ENCODE peak calls at places on chromosome 13, in six cellular contexts. F, D, T, Z, Y and L are unnamed samples.

GRCh38 chr13:95153647-95154405 is 147.4 kb downstream of the ABCC4 start:
- DNase-seq in F (no peak), D (no peak), T (no peak), Z (no peak), Y (no peak), L (no peak)

GRCh38 chr13:44084146-44084545 is 204.4 kb downstream of the LACC1 start:
- DNase-seq in F (no peak), D (no peak), T (no peak), Z (no peak), Y (no peak), L (no peak)

GRCh38 chr13:106525865-106526264 is 9.6 kb downstream of the EFNB2 start:
- DNase-seq in F (no peak), D (no peak), T (no peak), Z (no peak), Y (no peak), L (no peak)

GRCh38 chr13:105168295-105168694 is 1367.2 kb downstream of the EFNB2 start:
- DNase-seq in F (no peak), D (no peak), T (no peak), Z (no peak), Y (no peak), L (no peak)

GRCh38 chr13:113413178-113413897 is 40.0 kb downstream of the ADPRHL1 start:
- DNase-seq in F (no peak), D (no peak), T (no peak), Z (no peak), Y (no peak), L (no peak)

GRCh38 chr13:41742917-41743552 is 217.9 kb downstream of the VWA8 start:
- DNase-seq in F (no peak), D (no peak), T (no peak), Z (no peak), Y (no peak), L (no peak)

GRCh38 chr13:102091231-102091630 is 310.6 kb downstream of the FGF14 start:
- DNase-seq in F (peak; percentile 4), D (no peak), T (no peak), Z (no peak), Y (no peak), L (no peak)

GRCh38 chr13:62910541-62910940 is 1494.9 kb upstream of the PCDH20 start:
- DNase-seq in F (no peak), D (no peak), T (no peak), Z (no peak), Y (no peak), L (no peak)

GRCh38 chr13:75666646-75667351 is 30.7 kb downstream of the LMO7 start:
- DNase-seq in F (no peak), D (no peak), T (no peak), Z (no peak), Y (no peak), L (no peak)

GRCh38 chr13:93462151-93462550 is 235.5 kb downstream of the GPC6 start:
- DNase-seq in F (no peak), D (no peak), T (no peak), Z (no peak), Y (no peak), L (no peak)

GRCh38 chr13:87671824-87672603 is 843 bp downstream of the SLITRK5 start:
- DNase-seq in F (no peak), D (no peak), T (peak; percentile 42), Z (no peak), Y (no peak), L (no peak)

GRCh38 chr13:41788552-41788951 is 172.4 kb downstream of the VWA8 start:
- DNase-seq in F (no peak), D (no peak), T (no peak), Z (no peak), Y (no peak), L (no peak)

GRCh38 chr13:83498486-83499190 is 383.6 kb downstream of the SLITRK1 start:
- DNase-seq in F (no peak), D (no peak), T (no peak), Z (no peak), Y (no peak), L (no peak)

GRCh38 chr13:45167611-45168554 is 33.0 kb downstream of the KCTD4 start:
- DNase-seq in F (peak; percentile 85), D (peak; percentile 69), T (peak; percentile 59), Z (no peak), Y (peak; percentile 57), L (peak; percentile 65)

GRCh38 chr13:25372275-25373081 is 704 bp downstream of the ATP8A2 start:
- DNase-seq in F (no peak), D (no peak), T (no peak), Z (no peak), Y (no peak), L (no peak)

GRCh38 chr13:113864303-113864890 is 521 bp upstream of the GAS6 start:
- DNase-seq in F (no peak), D (peak; percentile 11), T (no peak), Z (no peak), Y (peak; percentile 19), L (no peak)

GRCh38 chr13:59354665-59355064 is 809.1 kb downstream of the DIAPH3 start:
- DNase-seq in F (no peak), D (no peak), T (no peak), Z (no peak), Y (no peak), L (no peak)

GRCh38 chr13:75550159-75550567 is 572 bp downstream of the UCHL3 start:
- DNase-seq in F (peak; percentile 56), D (peak; percentile 25), T (no peak), Z (no peak), Y (no peak), L (peak; percentile 60)

GRCh38 chr13:21826214-21827015 is 155.5 kb downstream of the FGF9 start:
- DNase-seq in F (no peak), D (no peak), T (no peak), Z (no peak), Y (no peak), L (no peak)

GRCh38 chr13:71219671-71220070 is 647.3 kb downstream of the DACH1 start:
- DNase-seq in F (no peak), D (no peak), T (no peak), Z (no peak), Y (no peak), L (no peak)

GRCh38 chr13:21309542-21310172 is 133.2 kb downstream of the MRPL57 start:
- DNase-seq in F (no peak), D (no peak), T (no peak), Z (no peak), Y (no peak), L (no peak)

GRCh38 chr13:110664673-110665072 is 41.2 kb downstream of the CARS2 start:
- DNase-seq in F (no peak), D (no peak), T (no peak), Z (no peak), Y (no peak), L (no peak)

GRCh38 chr13:110664074-110664473 is 41.8 kb downstream of the CARS2 start:
- DNase-seq in F (no peak), D (no peak), T (no peak), Z (no peak), Y (no peak), L (no peak)

GRCh38 chr13:110663491-110663890 is 42.4 kb downstream of the CARS2 start:
- DNase-seq in F (no peak), D (no peak), T (no peak), Z (no peak), Y (no peak), L (no peak)

GRCh38 chr13:110666255-110666533 is 39.7 kb downstream of the CARS2 start:
- DNase-seq in F (no peak), D (no peak), T (no peak), Z (no peak), Y (no peak), L (no peak)

DNA sequence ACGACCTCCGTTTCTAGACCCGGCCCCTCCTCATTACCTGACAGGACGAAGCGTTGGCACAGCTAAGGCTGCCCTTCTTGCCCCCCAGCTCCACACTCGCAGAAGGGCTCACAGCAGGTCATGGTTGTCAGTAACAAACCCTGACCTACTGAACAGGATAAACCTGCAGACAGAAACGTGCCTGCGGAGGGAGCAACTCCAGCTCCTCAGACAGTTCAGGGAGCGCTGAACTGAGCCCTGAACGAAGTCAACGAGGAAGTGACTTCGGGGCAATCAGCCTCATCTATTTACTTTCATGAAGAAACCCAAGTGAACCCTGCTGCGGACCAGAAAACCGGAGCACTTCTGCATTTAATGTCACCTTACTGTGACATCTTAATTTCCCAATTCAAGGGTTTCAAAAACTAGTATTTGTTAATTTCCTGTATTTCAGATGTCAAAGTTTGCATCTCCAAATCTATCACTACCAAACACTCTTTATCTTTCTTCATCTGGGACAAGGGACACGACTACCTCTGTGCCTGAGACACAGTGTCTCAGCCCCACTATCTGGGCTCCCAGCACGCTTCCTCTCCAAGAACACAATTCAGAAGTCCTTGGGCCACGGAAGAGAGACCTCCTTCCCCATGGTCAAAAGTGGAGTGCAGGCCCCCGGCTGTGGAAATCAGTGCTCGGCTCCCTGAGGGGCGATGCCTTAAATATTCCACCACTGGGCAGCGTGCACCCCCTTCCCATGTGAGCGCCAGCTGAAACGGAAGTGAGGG is 40.2 kb downstream of the CARS2 start:
- DNase-seq in F (no peak), D (no peak), T (no peak), Z (no peak), Y (no peak), L (no peak)
- H3K4me1 ChIP-seq in F (no peaks in the 10 kb centered on the region), D (no peaks in the 10 kb centered on the region), T (no peaks in the 10 kb centered on the region), Z (no peaks in the 10 kb centered on the region), Y (no peaks in the 10 kb centered on the region), L (no peaks in the 10 kb centered on the region)

GRCh38 chr13:30111810-30112209 is 195.5 kb downstream of the KATNAL1 start:
- DNase-seq in F (no peak), D (no peak), T (no peak), Z (no peak), Y (no peak), L (no peak)
- TF ChIP-seq CTCF in F (peak; percentile 46), D (no peak), T (no peak), Z (peak; percentile 9), Y (no peak), L (no peak)

GRCh38 chr13:111187879-111188643 is 73.0 kb downstream of the ARHGEF7 start:
- DNase-seq in F (no peak), D (no peak), T (no peak), Z (no peak), Y (no peak), L (no peak)
- H3K4me3 ChIP-seq in F (no peak overlapping the region), D (no peak overlapping the region), T (no peak overlapping the region), Z (no peak overlapping the region), Y (no peak overlapping the region), L (no peak overlapping the region)

GRCh38 chr13:27375686-27376326 is 48.6 kb upstream of the GTF3A start:
- DNase-seq in F (peak; percentile 70), D (peak; percentile 86), T (peak; percentile 76), Z (no peak), Y (no peak), L (peak; percentile 57)
- H3K4me1 ChIP-seq in F (peaks cover 14% of the 10 kb centered on the region), D (peaks cover 50% of the 10 kb centered on the region), T (no peaks in the 10 kb centered on the region), Z (peaks cover 5% of the 10 kb centered on the region), Y (peaks cover 4% of the 10 kb centered on the region), L (peaks cover 6% of the 10 kb centered on the region)

GRCh38 chr13:33312150-33312908 is 26.8 kb upstream of the STARD13 start:
- DNase-seq in F (no peak), D (no peak), T (no peak), Z (peak; percentile 10), Y (no peak), L (no peak)
- TF ChIP-seq CTCF in F (peak; percentile 17), D (no peak), T (peak; percentile 47), Z (peak; percentile 33), Y (no peak), L (no peak)